ENCODE peak calls at places on chromosomes 6 and 20, in five cellular contexts. P, W, V, O and K are unnamed samples.

GRCh38 chr6:66496659-66497058 is 789.6 kb upstream of the EYS start:
- DNase-seq in P (no peak), W (no peak), V (peak; percentile 50), O (no peak), K (no peak)

GRCh38 chr20:4869290-4870193 is 131.8 kb downstream of the SLC23A2 start:
- DNase-seq in P (no peak), W (peak; percentile 86), V (peak; percentile 44), O (no peak), K (no peak)

GRCh38 chr20:51385941-51386530 is 156.5 kb downstream of the NFATC2 start:
- DNase-seq in P (peak; percentile 41), W (peak; percentile 41), V (no peak), O (peak; percentile 44), K (peak; percentile 45)

GRCh38 chr20:5696011-5696559 is 54.1 kb upstream of the SHLD1 start:
- DNase-seq in P (no peak), W (peak; percentile 99), V (no peak), O (no peak), K (peak; percentile 90)

GRCh38 chr6:33672808-33673207 is 38.7 kb downstream of the UQCC2 start:
- DNase-seq in P (no peak), W (peak; percentile 95), V (peak; percentile 87), O (no peak), K (peak; percentile 96)

GRCh38 chr20:41030536-41031242 is 2.1 kb downstream of the TOP1 start:
- DNase-seq in P (no peak), W (peak; percentile 80), V (no peak), O (no peak), K (peak; percentile 71)

GRCh38 chr6:25576920-25577319 is 75.1 kb upstream of the SCGN start:
- DNase-seq in P (no peak), W (no peak), V (no peak), O (no peak), K (no peak)

GRCh38 chr6:161584929-161585328 is 311.1 kb upstream of the AGPAT4 start:
- DNase-seq in P (no peak), W (no peak), V (no peak), O (no peak), K (no peak)

GRCh38 chr6:104828478-104828877 is 31.2 kb downstream of the HACE1 start:
- DNase-seq in P (no peak), W (no peak), V (no peak), O (no peak), K (no peak)

DNA sequence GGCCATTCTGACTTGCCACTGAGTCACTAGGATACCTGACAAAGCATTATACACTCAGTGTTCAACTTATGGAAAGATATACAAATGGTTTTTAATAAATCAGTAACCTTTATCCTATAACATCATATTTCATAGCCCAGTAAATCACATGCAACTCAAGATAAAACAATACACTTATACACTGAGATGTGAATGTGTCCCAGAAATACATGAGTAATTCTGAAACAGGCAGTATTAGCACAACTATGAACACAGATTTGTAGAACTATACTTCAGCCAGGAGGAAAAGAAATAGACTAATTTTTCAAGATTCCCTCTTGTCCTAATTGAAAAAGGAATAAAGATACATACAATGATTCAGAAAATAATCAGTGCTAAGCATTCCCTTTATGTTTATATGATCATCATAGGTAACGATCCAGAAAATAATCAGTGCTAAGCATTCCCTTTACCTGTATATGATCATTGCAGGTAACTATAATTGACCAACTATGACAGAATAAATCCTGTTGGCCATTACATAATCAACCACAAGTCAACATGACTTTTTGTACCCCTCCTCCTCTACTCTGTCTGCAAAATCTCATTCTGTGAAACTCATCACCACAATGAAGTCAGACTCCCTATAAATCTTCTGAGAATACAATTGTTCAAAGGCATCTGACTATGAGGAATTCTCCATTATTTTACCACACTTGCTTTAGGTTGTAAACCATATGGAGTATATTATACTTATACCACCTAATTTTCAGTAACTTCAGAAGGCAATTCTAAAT is 30.3 kb downstream of the HACE1 start:
- DNase-seq in P (no peak), W (no peak), V (no peak), O (no peak), K (no peak)
- H3K4me3 ChIP-seq in P (no peak overlapping the region), W (no peak overlapping the region), V (no peak overlapping the region), O (no peak overlapping the region), K (no peak overlapping the region)

GRCh38 chr20:62133864-62134263 is 9.3 kb downstream of the PSMA7 start:
- DNase-seq in P (no peak), W (no peak), V (no peak), O (no peak), K (no peak)
- TF ChIP-seq CTCF in P (no peak), W (peak; percentile 18), V (no peak), O (no peak), K (peak; percentile 1)

DNA sequence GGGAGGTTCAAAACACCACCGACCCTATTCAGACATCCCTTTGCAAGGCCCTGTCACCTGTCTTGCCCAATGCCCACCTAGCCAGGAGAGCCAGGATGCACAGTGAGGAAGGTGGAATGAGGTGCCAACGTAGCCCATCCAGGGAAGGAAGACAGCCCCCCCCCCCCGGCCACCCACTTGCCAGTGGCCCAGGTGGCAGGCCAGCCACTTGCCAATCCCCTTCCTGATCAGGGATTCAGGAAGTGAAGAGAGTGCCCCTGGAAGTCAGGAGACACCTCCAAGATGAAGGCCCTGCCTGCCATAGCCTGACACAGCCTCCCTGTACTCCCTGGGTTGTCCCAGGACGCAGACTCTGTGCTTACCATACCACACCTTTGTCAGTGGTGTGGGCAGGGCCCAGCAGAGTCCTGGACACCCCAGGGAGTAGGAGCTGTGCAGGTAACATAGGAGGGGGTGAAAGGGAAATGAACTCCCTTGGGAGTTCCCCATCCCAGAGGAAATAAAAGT is 54.7 kb downstream of the MRPL14 start:
- DNase-seq in P (no peak), W (no peak), V (peak; percentile 62), O (peak; percentile 58), K (no peak)
- H3K4me3 ChIP-seq in P (peak overlapping the region; percentile 51), W (no peak overlapping the region), V (no peak overlapping the region), O (peak overlapping the region; percentile 58), K (peak overlapping the region; percentile 58)

DNA sequence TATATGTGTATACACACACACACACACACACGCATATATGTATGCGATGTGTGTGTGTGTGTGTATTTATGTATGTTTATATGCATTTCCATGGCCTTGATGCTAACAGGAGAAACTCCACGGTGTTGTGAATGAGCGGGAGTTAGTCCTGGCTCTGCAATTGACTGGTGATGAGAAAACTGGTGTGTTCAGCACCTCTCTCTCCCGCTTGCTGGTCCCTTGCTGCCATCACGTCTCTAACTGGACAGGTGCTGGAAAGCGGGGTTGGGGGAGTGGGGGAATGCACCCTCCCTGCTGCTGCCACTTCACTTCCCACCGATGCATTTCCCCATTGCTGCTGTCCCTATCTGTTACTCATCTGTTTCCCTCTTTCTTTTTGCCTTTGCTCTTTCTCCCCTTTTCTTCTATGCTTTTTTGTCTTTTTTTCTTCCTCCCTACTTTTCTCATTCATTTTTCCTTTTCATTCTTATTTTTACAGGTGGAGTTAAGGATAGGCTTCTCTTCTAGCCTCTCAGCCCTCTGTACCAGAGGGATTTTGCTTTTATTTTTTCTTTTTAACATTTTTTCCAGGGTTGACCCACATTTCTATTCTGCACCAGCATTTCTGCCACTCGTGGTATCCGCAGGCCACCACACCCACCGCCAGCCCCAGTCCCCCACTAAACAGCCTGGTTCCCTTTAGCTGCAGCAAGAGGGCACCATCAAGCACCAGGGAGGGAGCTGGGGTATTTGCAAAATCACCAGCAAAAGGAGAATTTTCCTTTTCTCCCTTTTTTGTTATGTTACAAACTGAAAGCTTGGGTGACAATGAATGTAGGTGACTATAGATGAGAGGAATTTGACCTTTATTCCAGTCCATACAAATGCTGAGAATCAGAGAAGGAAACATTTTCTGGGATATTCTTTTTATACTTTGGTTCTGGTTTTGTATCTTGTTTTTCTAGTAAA is 115.6 kb downstream of the TCP11 start:
- DNase-seq in P (no peak), W (no peak), V (no peak), O (no peak), K (no peak)
- TF ChIP-seq CTCF in P (no peak), W (no peak), V (no peak), O (no peak), K (peak; percentile 44)